ENCODE peak calls at places on chromosomes 7 and 10, in four cellular contexts. L is IMR-90, O is fibroblast of lung, B is A549. A is an unnamed sample.

GRCh38 chr7:158818325-158819213 is 10.7 kb downstream of the ESYT2 start:
- DNase-seq in L (peak), O (peak), B (peak), A (peak)

GRCh38 chr10:43727935-43728334 is 79.3 kb upstream of the ZNF32 start:
- DNase-seq in O (no peak), L (no peak), B (no peak), A (no peak)

GRCh38 chr10:13019280-13019679 is 17.8 kb upstream of the CCDC3 start:
- DNase-seq in L (no peak), B (no peak), O (no peak), A (no peak)

GRCh38 chr10:61135276-61135721 is 191.3 kb upstream of the RHOBTB1 start:
- DNase-seq in B (no peak), O (no peak), L (no peak), A (no peak)

GRCh38 chr10:48550071-48550691 is 54.7 kb downstream of the ARHGAP22 start:
- DNase-seq in B (no peak), O (no peak), L (no peak), A (no peak)

GRCh38 chr7:135257790-135258189 is 24.2 kb downstream of the STRA8 start:
- DNase-seq in O (no peak), L (no peak), B (no peak), A (no peak)

GRCh38 chr10:74901240-74901827 is 74.9 kb downstream of the KAT6B start:
- DNase-seq in O (no peak), L (no peak), B (no peak), A (no peak)

GRCh38 chr10:78305311-78305710 is 271.6 kb downstream of the RPS24 start:
- DNase-seq in B (no peak), O (no peak), L (no peak), A (no peak)

GRCh38 chr7:130356760-130357611 is 12.4 kb downstream of the CPA5 start:
- DNase-seq in B (peak), O (peak), L (peak), A (peak)

GRCh38 chr10:42896735-42897134 is 114.1 kb downstream of the BMS1 start:
- DNase-seq in O (no peak), L (no peak), B (no peak), A (no peak)

GRCh38 chr10:119602241-119603095 is 5.7 kb upstream of the TIAL1 start:
- DNase-seq in L (no peak), O (peak), B (peak), A (no peak)

GRCh38 chr7:137925091-137925490 is 76.8 kb downstream of the CREB3L2 start:
- DNase-seq in O (no peak), L (peak), B (no peak), A (no peak)

GRCh38 chr7:105452085-105452484 is 63.4 kb upstream of the SRPK2 start:
- DNase-seq in B (no peak), O (no peak), L (no peak), A (no peak)

GRCh38 chr10:71127773-71128172 is 84.6 kb upstream of the UNC5B start:
- DNase-seq in O (no peak), B (no peak), L (no peak), A (no peak)

GRCh38 chr10:34181545-34182300 is 633.4 kb downstream of the PARD3 start:
- DNase-seq in L (peak), B (peak), O (peak), A (no peak)

GRCh38 chr10:84008878-84009277 is 130.4 kb upstream of the GHITM start:
- DNase-seq in L (no peak), B (peak), O (no peak), A (no peak)

GRCh38 chr7:142482899-142483658 is 225.2 kb upstream of the PRSS58 start:
- DNase-seq in L (peak), O (peak), B (peak), A (no peak)

GRCh38 chr7:111697771-111698170 is 135.5 kb upstream of the IMMP2L start:
- DNase-seq in B (no peak), O (no peak), L (peak), A (no peak)

GRCh38 chr7:107891619-107892366 is 810 bp downstream of the DLD start:
- DNase-seq in O (peak), L (peak), B (peak), A (no peak)

GRCh38 chr10:58299580-58299979 is 30.6 kb downstream of the CISD1 start:
- DNase-seq in L (peak), O (peak), B (peak), A (no peak)

GRCh38 chr10:51878695-51879094 is 179.3 kb upstream of the CSTF2T start:
- DNase-seq in L (no peak), B (no peak), O (no peak), A (no peak)

GRCh38 chr7:27579565-27579964 is 83.1 kb downstream of the HIBADH start:
- DNase-seq in B (no peak), O (no peak), L (no peak), A (no peak)

GRCh38 chr10:101140084-101140949 is 9.2 kb downstream of the TLX1 start:
- DNase-seq in B (no peak), O (no peak), L (no peak), A (no peak)
- TF ChIP-seq CTCF in B (no peak), O (no peak), L (no peak), A (no peak)

GRCh38 chr10:29106287-29106686 is 182.6 kb upstream of the LYZL1 start:
- DNase-seq in B (no peak), L (no peak), O (no peak), A (no peak)
- TF ChIP-seq CTCF in B (no peak), L (no peak), O (no peak), A (no peak)

GRCh38 chr7:82444220-82445049 is 858 bp upstream of the CACNA2D1 start:
- DNase-seq in O (no peak), L (no peak), B (peak), A (no peak)

GRCh38 chr7:82443044-82443800 is at the start of gene CACNA2D1:
- DNase-seq in B (no peak), L (no peak), O (no peak), A (no peak)

GRCh38 chr7:82445226-82445625 is 1.6 kb upstream of the CACNA2D1 start:
- DNase-seq in L (no peak), O (no peak), B (no peak), A (no peak)

GRCh38 chr7:82442492-82443043 is 1.0 kb downstream of the CACNA2D1 start:
- DNase-seq in B (peak), O (peak), L (peak), A (no peak)

DNA sequence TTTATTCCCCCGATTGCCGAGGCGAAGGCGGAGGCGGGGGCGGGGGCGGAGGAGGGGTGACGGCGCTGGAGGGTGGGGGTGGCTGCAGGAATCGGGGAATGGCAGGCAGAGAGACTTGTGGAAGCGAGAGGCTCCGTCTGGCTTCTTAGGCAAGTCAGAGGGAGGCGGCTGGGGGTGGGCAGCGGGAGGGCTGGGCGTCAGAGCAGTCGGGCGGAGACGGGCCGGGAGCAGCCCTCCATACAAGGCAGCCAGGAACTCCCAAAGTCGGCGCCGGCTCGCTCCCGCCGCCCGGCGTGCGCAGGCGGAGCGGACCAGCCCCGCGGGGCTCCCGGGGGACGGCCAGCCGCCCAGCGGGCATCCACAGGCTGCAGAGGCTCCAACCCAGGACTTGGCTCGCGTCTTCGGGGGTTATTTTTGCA is 233 bp upstream of the CACNA2D1 start:
- DNase-seq in B (peak), L (peak), O (peak), A (peak)
- TF ChIP-seq CTCF in B (no peak), L (peak), O (peak), A (peak)

GRCh38 chr7:31123726-31124125 is 71.6 kb downstream of the ADCYAP1R1 start:
- DNase-seq in B (no peak), O (no peak), L (no peak), A (no peak)

GRCh38 chr7:31120800-31121513 is 68.8 kb downstream of the ADCYAP1R1 start:
- DNase-seq in L (no peak), O (no peak), B (no peak), A (no peak)

GRCh38 chr7:31123317-31123716 is 71.2 kb downstream of the ADCYAP1R1 start:
- DNase-seq in L (no peak), B (no peak), O (no peak), A (no peak)

GRCh38 chr7:31121641-31122040 is 69.5 kb downstream of the ADCYAP1R1 start:
- DNase-seq in L (no peak), B (no peak), O (no peak), A (no peak)

DNA sequence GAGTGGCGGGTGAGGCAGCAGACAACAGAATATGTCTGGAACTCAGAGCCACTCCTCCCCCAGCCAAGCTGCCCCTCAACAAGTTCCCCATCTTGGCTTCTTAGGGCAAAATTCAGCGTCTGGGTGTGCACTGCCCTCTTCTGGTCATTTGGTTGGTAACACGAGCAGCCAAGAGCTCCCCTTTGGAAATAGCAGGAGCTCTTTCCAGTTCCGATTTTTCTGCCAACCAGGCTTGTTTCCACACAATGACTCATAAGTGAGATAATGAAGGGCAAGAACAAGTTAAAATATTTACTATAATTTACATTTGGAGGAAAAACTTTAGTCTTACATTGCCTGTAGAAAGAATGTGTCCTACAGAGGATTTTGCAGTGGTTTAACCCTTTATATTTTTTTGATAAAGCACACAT is 70.5 kb downstream of the ADCYAP1R1 start:
- DNase-seq in O (peak), L (peak), B (peak), A (peak)
- TF ChIP-seq CTCF in O (peak), L (peak), B (peak), A (peak)

GRCh38 chr7:30687604-30688003 is 5.3 kb upstream of the CRHR2 start:
- DNase-seq in O (no peak), L (no peak), B (no peak), A (no peak)
- TF ChIP-seq CTCF in O (no peak), L (no peak), B (no peak), A (no peak)

GRCh38 chr10:99967961-99968360 is 41.8 kb downstream of the DNMBP start:
- DNase-seq in B (no peak), L (no peak), O (no peak), A (no peak)

GRCh38 chr10:99958806-99959205 is 50.9 kb downstream of the DNMBP start:
- DNase-seq in O (no peak), B (no peak), L (no peak), A (no peak)

GRCh38 chr10:99966306-99966705 is 43.4 kb downstream of the DNMBP start:
- DNase-seq in O (peak), L (peak), B (peak), A (no peak)

GRCh38 chr10:99965700-99966099 is 44.0 kb downstream of the DNMBP start:
- DNase-seq in B (no peak), O (no peak), L (no peak), A (no peak)

GRCh38 chr10:99964791-99965190 is 45.0 kb downstream of the DNMBP start:
- DNase-seq in L (peak), B (peak), O (peak), A (no peak)
- TF ChIP-seq CTCF in L (peak), B (peak), O (peak), A (peak)

GRCh38 chr10:24552346-24553016 is 171.2 kb downstream of the ARHGAP21 start:
- DNase-seq in L (no peak), B (peak), O (no peak), A (no peak)
- TF ChIP-seq CTCF in L (no peak), B (no peak), O (peak), A (no peak)

GRCh38 chr10:130045801-130046321 is 64.8 kb downstream of the C10orf143 start:
- DNase-seq in O (no peak), L (no peak), B (no peak), A (no peak)

GRCh38 chr10:130044067-130045061 is 66.3 kb downstream of the C10orf143 start:
- DNase-seq in L (no peak), B (no peak), O (no peak), A (no peak)

GRCh38 chr10:130046591-130046990 is 64.0 kb downstream of the C10orf143 start:
- DNase-seq in B (no peak), L (no peak), O (no peak), A (no peak)

GRCh38 chr10:130043491-130043890 is 67.1 kb downstream of the C10orf143 start:
- DNase-seq in L (no peak), O (no peak), B (no peak), A (no peak)

DNA sequence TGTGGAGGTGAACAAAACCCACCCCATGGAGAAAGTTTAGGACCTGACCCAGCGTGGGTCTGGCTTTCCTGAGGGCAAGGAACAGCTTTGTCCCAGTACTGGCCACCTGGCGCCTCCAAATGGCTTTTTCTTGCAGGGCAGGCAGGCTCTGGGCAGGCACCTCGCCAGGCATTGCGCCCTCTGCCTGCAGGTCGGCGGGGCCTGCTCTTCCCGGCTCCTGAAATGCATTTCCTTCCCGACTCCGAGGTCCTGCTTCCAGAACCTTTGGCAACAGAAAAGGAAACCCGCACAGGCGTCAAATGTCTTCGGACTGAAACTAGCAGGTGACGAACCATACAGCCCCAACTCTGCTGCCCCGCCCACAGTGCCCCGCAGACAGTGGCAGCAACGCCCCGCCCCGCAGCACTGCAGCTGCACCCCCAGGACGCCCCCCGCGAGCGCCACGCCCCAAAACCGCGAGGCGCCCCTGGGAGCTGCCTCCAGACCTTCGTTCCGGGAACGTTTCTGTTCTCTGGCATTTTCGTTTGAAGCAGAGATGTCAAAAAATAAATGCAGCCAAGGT is 65.5 kb downstream of the C10orf143 start:
- DNase-seq in O (no peak), L (no peak), B (peak), A (no peak)
- TF ChIP-seq CTCF in O (peak), L (peak), B (peak), A (peak)

A was measured in AG09319.